ENCODE peak calls at places on chromosomes 12 and 14, in five cellular contexts. D, Q, R, P and M are unnamed samples.
A peak's percentile ranks its signal among the peaks of the same experiment; 100 is the strongest.

GRCh38 chr12:47837190-47838171 is 17.8 kb upstream of the HDAC7 start:
- DNase-seq in R (peak; percentile 70), P (peak; percentile 56), D (peak; percentile 84), Q (no peak), M (no peak)

GRCh38 chr14:33957299-33957698 is 6.4 kb upstream of the EGLN3 start:
- DNase-seq in P (no peak), Q (no peak), D (no peak), R (no peak), M (no peak)

GRCh38 chr14:36394593-36394992 is 74.2 kb upstream of the MBIP start:
- DNase-seq in P (no peak), D (no peak), R (no peak), Q (no peak), M (no peak)

GRCh38 chr12:84502907-84503787 is 409.5 kb downstream of the SLC6A15 start:
- DNase-seq in P (peak; percentile 66), R (peak; percentile 69), Q (peak; percentile 16), D (peak; percentile 24), M (no peak)

GRCh38 chr12:81077329-81077685 is 572 bp upstream of the ACSS3 start:
- DNase-seq in Q (peak; percentile 57), P (no peak), D (no peak), R (peak; percentile 41), M (no peak)

GRCh38 chr12:15044461-15044860 is 71.6 kb downstream of the PDE6H start:
- DNase-seq in P (no peak), Q (peak; percentile 15), R (no peak), D (no peak), M (no peak)

GRCh38 chr12:94798107-94798506 is 147.8 kb upstream of the TMCC3 start:
- DNase-seq in P (no peak), R (no peak), D (no peak), Q (no peak), M (no peak)

GRCh38 chr14:92924247-92924646 is 1.3 kb downstream of the CHGA start:
- DNase-seq in Q (no peak), P (no peak), D (no peak), R (no peak), M (no peak)

GRCh38 chr12:90970471-90970870 is 15.5 kb upstream of the CCER1 start:
- DNase-seq in Q (no peak), P (no peak), D (no peak), R (no peak), M (no peak)

GRCh38 chr14:88245321-88245720 is 77.7 kb downstream of the KCNK10 start:
- DNase-seq in Q (no peak), P (no peak), R (no peak), D (no peak), M (no peak)

GRCh38 chr14:77654001-77654431 is 37.6 kb upstream of the SPTLC2 start:
- DNase-seq in P (no peak), R (no peak), Q (no peak), D (no peak), M (no peak)

GRCh38 chr14:55976219-55976618 is 142.0 kb upstream of the PELI2 start:
- DNase-seq in D (no peak), P (no peak), Q (no peak), R (no peak), M (no peak)

GRCh38 chr14:100376751-100377171 is 53.6 kb downstream of the SLC25A47 start:
- DNase-seq in D (peak; percentile 17), P (no peak), R (peak; percentile 40), Q (no peak), M (no peak)

GRCh38 chr14:75274899-75275569 is 3.6 kb upstream of the FOS start:
- DNase-seq in D (peak; percentile 89), P (no peak), Q (no peak), R (no peak), M (no peak)

GRCh38 chr14:91899213-91899612 is 31.9 kb upstream of the TC2N start:
- DNase-seq in P (no peak), Q (no peak), R (no peak), D (no peak), M (no peak)

GRCh38 chr12:90004319-90005074 is 295.9 kb upstream of the ATP2B1 start:
- DNase-seq in D (peak; percentile 14), Q (no peak), P (no peak), R (no peak), M (no peak)

GRCh38 chr12:31897791-31898503 is 61.3 kb upstream of the RESF1 start:
- DNase-seq in P (peak; percentile 8), D (peak; percentile 36), R (no peak), Q (peak; percentile 35), M (no peak)

GRCh38 chr12:76680940-76681339 is 83.0 kb upstream of the ZDHHC17 start:
- DNase-seq in R (no peak), Q (peak; percentile 80), P (peak; percentile 39), D (no peak), M (no peak)

GRCh38 chr14:76974365-76974764 is 54.1 kb downstream of the IRF2BPL start:
- DNase-seq in R (no peak), D (no peak), Q (no peak), P (no peak), M (no peak)

GRCh38 chr12:113802966-113803828 is 162.9 kb downstream of the RBM19 start:
- DNase-seq in P (no peak), R (no peak), D (no peak), Q (no peak), M (no peak)

GRCh38 chr12:52436000-52436827 is 2.0 kb upstream of the KRT75 start:
- DNase-seq in D (no peak), R (no peak), P (no peak), Q (peak; percentile 93), M (peak; percentile 87)

GRCh38 chr12:52436828-52437474 is 2.8 kb upstream of the KRT75 start:
- DNase-seq in R (no peak), Q (no peak), D (no peak), P (no peak), M (peak; percentile 77)

GRCh38 chr12:52435659-52435999 is 1.5 kb upstream of the KRT75 start:
- DNase-seq in D (no peak), R (no peak), Q (no peak), P (no peak), M (no peak)

GRCh38 chr12:52438305-52439301 is 4.4 kb upstream of the KRT75 start:
- DNase-seq in D (no peak), P (no peak), R (no peak), Q (no peak), M (no peak)

GRCh38 chr12:52437508-52437907 is 3.3 kb upstream of the KRT75 start:
- DNase-seq in Q (no peak), P (no peak), D (no peak), R (no peak), M (peak; percentile 69)
- TF ChIP-seq CTCF in Q (no peak), P (no peak), D (no peak), R (no peak), M (no peak)

DNA sequence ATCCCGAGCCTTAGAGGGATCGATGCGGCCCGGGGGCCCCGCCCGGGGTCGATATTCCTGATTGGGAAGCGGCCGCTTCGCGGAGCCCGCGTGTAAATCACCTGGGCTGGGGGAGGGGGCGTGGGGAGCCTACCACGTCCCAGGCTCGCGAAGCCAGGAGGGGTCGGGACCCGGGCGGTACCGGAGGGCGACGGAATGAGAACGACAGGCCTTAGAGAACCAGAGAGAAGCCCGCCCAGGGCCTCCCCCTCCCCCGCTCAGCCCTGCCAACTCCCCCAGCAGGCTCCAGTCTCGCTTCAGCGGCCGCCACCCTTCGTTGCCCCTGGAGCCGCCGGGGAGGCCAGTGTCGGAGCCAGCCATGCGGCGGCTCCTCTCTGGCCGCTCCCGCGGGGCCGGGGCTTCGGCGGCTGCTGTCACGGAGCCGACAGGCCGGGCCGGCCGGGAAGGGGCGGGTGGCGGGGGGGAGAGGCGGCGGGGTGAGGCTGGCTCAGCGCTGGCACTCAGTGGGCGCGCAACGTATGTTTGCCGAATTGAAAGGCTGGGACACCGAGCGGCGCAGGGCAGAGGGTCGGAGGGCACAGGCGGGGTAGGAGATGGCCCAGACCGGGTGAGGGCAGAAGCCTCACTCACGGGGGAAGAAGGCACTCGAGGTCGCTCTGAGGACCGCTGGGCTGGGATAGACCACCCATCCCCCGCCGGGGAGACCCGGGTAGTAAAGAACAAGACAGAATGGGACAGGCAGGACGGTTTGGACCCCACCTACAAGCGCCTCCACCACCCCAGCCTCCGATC is 1.4 kb upstream of the DNAJC22 start:
- DNase-seq in P (no peak), Q (no peak), D (peak; percentile 71), R (peak; percentile 43), M (no peak)
- TF ChIP-seq CTCF in P (no peak), Q (no peak), D (no peak), R (no peak), M (no peak)

GRCh38 chr14:39425947-39426346 is 6.3 kb downstream of the FBXO33 start:
- DNase-seq in Q (no peak), R (no peak), P (no peak), D (no peak), M (no peak)
- TF ChIP-seq CTCF in Q (no peak), R (no peak), P (no peak), D (no peak), M (no peak)

GRCh38 chr14:38367922-38368321 is 112.0 kb upstream of the CLEC14A start:
- DNase-seq in D (no peak), P (no peak), Q (no peak), R (no peak), M (no peak)

GRCh38 chr14:38363217-38363616 is 107.3 kb upstream of the CLEC14A start:
- DNase-seq in P (no peak), Q (no peak), D (no peak), R (no peak), M (no peak)

DNA sequence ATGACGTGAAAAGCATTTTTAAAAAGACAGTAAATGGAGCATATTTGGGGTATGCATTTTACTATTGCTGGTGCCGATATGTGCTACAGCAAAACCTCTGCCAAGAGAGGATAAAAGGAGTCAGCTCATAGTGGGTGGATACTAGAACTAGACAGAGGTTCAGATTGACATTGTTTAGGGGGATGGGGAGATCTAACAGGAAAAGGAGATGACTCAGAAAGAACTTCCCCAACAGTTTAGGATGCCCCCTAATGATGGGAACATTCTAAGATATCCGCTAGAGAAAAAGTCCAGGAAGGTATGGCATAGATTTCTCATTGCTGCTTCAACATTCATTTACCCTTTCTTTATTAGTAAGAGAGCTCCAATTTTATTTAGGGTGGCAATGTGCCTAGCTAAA is 110.5 kb upstream of the CLEC14A start:
- DNase-seq in Q (no peak), D (no peak), R (no peak), P (no peak), M (no peak)
- TF ChIP-seq CTCF in Q (no peak), D (no peak), R (no peak), P (no peak), M (no peak)

GRCh38 chr14:39432619-39433451 is 602 bp upstream of the FBXO33 start:
- DNase-seq in D (peak; percentile 86), Q (peak; percentile 78), P (peak; percentile 64), R (peak; percentile 80), M (no peak)
- TF ChIP-seq CTCF in D (no peak), Q (no peak), P (no peak), R (no peak), M (no peak)

GRCh38 chr12:27305673-27306504 is 26.7 kb upstream of the BMAL2 start:
- DNase-seq in R (no peak), D (peak; percentile 47), P (no peak), Q (peak; percentile 24), M (no peak)
- TF ChIP-seq CTCF in R (peak; percentile 61), D (peak; percentile 84), P (no peak), Q (peak; percentile 26), M (peak; percentile 57)

GRCh38 chr14:65359503-65359902 is 53.0 kb upstream of the FUT8 start:
- DNase-seq in P (no peak), Q (peak; percentile 39), R (no peak), D (no peak), M (no peak)
- TF ChIP-seq CTCF in P (no peak), Q (no peak), R (no peak), D (no peak), M (no peak)